ENCODE peak calls at places on chromosomes 13 and 19, in four cellular contexts. C is CD4-positive, alpha-beta T cell; W is colonic mucosa; U is CD4-positive, alpha-beta memory T cell. N is an unnamed sample. For H3K9me3, the result is how much of the 10 kb centered on the place peaks cover.

GRCh38 chr13:98972627-98973026 is 5.2 kb downstream of the DOCK9 start:
- DNase-seq in W (no peak), U (no peak), C (no peak), N (no peak)

GRCh38 chr19:51325161-51325979 is 13.9 kb downstream of the IGLON5 start:
- DNase-seq in U (no peak), W (no peak), C (no peak), N (no peak)

GRCh38 chr13:113245858-113246791 is 36.7 kb downstream of the CUL4A start:
- DNase-seq in U (no peak), C (no peak), W (no peak), N (no peak)

GRCh38 chr19:49430678-49431329 is 5.6 kb downstream of the GFY start:
- DNase-seq in W (no peak), U (no peak), C (no peak), N (no peak)

GRCh38 chr13:80217614-80218456 is 123.1 kb downstream of the SPRY2 start:
- DNase-seq in U (no peak), C (no peak), W (no peak), N (no peak)

GRCh38 chr19:18156841-18157464 is 4.0 kb downstream of the PIK3R2 start:
- DNase-seq in U (no peak), C (no peak), W (peak), N (no peak)

GRCh38 chr19:1566392-1567115 is 1.6 kb downstream of the MEX3D start:
- DNase-seq in C (no peak), U (no peak), W (peak), N (no peak)

GRCh38 chr13:33100876-33101275 is 84.7 kb downstream of the KL start:
- DNase-seq in U (no peak), C (no peak), W (no peak), N (no peak)

GRCh38 chr19:33458807-33459206 is 62.8 kb downstream of the PEPD start:
- DNase-seq in W (no peak), C (no peak), U (no peak), N (no peak)

GRCh38 chr19:7522923-7523667 is 671 bp downstream of the MCOLN1 start:
- DNase-seq in C (no peak), U (no peak), W (no peak), N (no peak)

GRCh38 chr19:13561461-13561860 is 55.2 kb upstream of the CACNA1A start:
- DNase-seq in W (no peak), U (no peak), C (no peak), N (no peak)

GRCh38 chr19:49422407-49423277 is 599 bp downstream of the PTH2 start:
- DNase-seq in C (no peak), U (peak), W (peak), N (peak)

GRCh38 chr13:40982772-40983171 is 36.3 kb downstream of the ELF1 start:
- DNase-seq in W (peak), C (peak), U (peak), N (no peak)

GRCh38 chr19:40177286-40178070 is 13.7 kb upstream of the MAP3K10 start:
- DNase-seq in U (no peak), C (no peak), W (no peak), N (no peak)

GRCh38 chr19:55638864-55639359 is 1.9 kb upstream of the ZNF580 start:
- DNase-seq in W (no peak), U (peak), C (peak), N (peak)

GRCh38 chr13:94701313-94702180 is 10.8 kb downstream of the SOX21 start:
- DNase-seq in U (no peak), C (no peak), W (no peak), N (no peak)

GRCh38 chr19:10848208-10848843 is at the start of gene C19orf38:
- DNase-seq in U (no peak), C (no peak), W (no peak), N (no peak)

GRCh38 chr19:45057444-45057843 is 18.6 kb downstream of the CLASRP start:
- DNase-seq in W (no peak), U (no peak), C (no peak), N (no peak)

GRCh38 chr13:97849305-97849704 is 104.2 kb upstream of the IPO5 start:
- DNase-seq in U (no peak), C (no peak), W (no peak), N (no peak)

GRCh38 chr19:48344892-48345291 is 18.8 kb downstream of the TMEM143 start:
- DNase-seq in C (no peak), U (no peak), W (no peak), N (no peak)

GRCh38 chr13:47457631-47458030 is 543.4 kb downstream of the SUCLA2 start:
- DNase-seq in U (no peak), W (no peak), C (no peak), N (no peak)

GRCh38 chr13:52156724-52157251 is 2.6 kb downstream of the NEK3 start:
- DNase-seq in W (no peak), C (no peak), U (no peak), N (no peak)

GRCh38 chr19:41735071-41735623 is 20.2 kb upstream of the CEACAM6 start:
- DNase-seq in C (no peak), W (no peak), U (no peak), N (no peak)

GRCh38 chr19:51742736-51743288 is 8.9 kb downstream of the FPR1 start:
- DNase-seq in W (no peak), C (no peak), U (no peak), N (no peak)

GRCh38 chr13:65913173-65913572 is 1317.0 kb downstream of the PCDH9 start:
- DNase-seq in C (no peak), U (no peak), W (no peak), N (no peak)

GRCh38 chr19:33193864-33194362 is at the start of gene LRP3:
- DNase-seq in W (peak), C (no peak), U (no peak), N (no peak)

GRCh38 chr13:107642841-107643240 is 572.5 kb downstream of the LIG4 start:
- DNase-seq in C (no peak), W (no peak), U (no peak), N (no peak)

GRCh38 chr13:111492341-111492945 is 172.0 kb downstream of the TEX29 start:
- DNase-seq in C (no peak), W (no peak), U (no peak), N (no peak)

GRCh38 chr19:47998800-47999199 is 4.4 kb downstream of the ELSPBP1 start:
- DNase-seq in U (no peak), C (no peak), W (no peak), N (no peak)

GRCh38 chr13:57552441-57552840 is 79.1 kb upstream of the PCDH17 start:
- DNase-seq in U (no peak), W (no peak), C (no peak), N (no peak)

GRCh38 chr19:39402417-39403297 is 4.0 kb upstream of the ZFP36 start:
- DNase-seq in U (peak), C (peak), W (peak), N (peak)

GRCh38 chr13:48292650-48293049 is 10.9 kb upstream of the RB1 start:
- DNase-seq in W (no peak), C (no peak), U (no peak), N (no peak)

GRCh38 chr19:33273881-33274662 is 28.3 kb downstream of the CEBPA start:
- DNase-seq in U (no peak), W (peak), C (no peak), N (no peak)

GRCh38 chr19:17627921-17628320 is 60.2 kb downstream of the UNC13A start:
- DNase-seq in W (no peak), U (no peak), C (no peak), N (no peak)

GRCh38 chr13:46389985-46390384 is 2.9 kb upstream of the RUBCNL start:
- DNase-seq in W (peak), U (peak), C (no peak), N (no peak)

GRCh38 chr19:39154626-39155100 is 29.1 kb downstream of the PAK4 start:
- DNase-seq in U (no peak), C (no peak), W (peak), N (no peak)

GRCh38 chr13:19685034-19685433 is 51.6 kb downstream of the MPHOSPH8 start:
- DNase-seq in W (peak), U (no peak), C (no peak), N (no peak)

GRCh38 chr13:107847406-107847805 is 367.9 kb downstream of the LIG4 start:
- DNase-seq in W (no peak), U (no peak), C (no peak), N (no peak)

GRCh38 chr19:37087110-37087509 is 8.9 kb downstream of the ZNF420 start:
- DNase-seq in W (no peak), U (no peak), C (no peak), N (no peak)
- H3K9me3 ChIP-seq in W (under half), U (under half), C (half or more), N (under half)

GRCh38 chr13:25807562-25807961 is 244.3 kb downstream of the SHISA2 start:
- DNase-seq in W (no peak), C (no peak), U (no peak), N (no peak)
- H3K9me3 ChIP-seq in W (under half), C (under half), U (under half), N (under half)

DNA sequence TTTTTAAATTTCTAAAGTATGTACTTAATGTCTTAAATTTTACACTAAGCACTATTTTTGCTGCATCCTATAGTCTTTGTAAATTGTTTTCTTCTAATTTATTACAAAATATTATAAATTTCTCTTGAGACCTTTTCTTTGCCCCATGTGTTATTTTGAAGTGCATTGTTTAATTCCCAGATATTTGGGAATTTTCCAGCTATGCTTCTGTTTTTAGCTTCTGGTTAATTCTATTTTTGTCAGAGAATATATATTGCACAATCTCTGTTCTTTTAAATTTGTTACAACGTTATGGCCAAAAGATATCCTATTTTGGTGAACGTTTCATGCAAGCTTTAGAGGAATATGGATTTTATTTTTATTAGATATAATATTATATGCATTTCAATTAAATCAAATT is 917.4 kb upstream of the MIR17HG start:
- DNase-seq in W (no peak), U (no peak), C (no peak), N (no peak)
- H3K9me3 ChIP-seq in W (under half), U (under half), C (under half), N (under half)

DNA sequence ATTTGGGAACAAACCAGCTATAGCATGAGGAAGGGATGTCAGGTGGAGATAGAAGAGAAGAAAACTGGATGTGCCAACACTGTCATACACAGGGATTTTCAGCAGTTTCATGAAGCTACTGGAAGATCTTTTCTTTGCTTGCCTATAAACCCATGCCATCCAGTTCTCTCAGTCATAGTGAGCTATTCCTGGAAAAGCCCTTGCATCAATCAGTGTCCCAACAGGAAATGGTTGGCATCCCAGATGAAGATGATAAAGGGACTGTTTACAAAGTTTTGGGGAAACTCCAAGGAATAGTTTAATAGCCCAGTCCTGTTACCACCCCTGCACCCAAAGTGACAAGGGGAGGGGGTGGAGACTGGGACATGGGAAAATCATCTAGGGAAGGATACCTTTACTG is 58.5 kb upstream of the ARGLU1 start:
- DNase-seq in C (no peak), W (no peak), U (no peak), N (no peak)
- H3K9me3 ChIP-seq in C (under half), W (under half), U (under half), N (under half)

GRCh38 chr19:14718522-14719113 is 28.8 kb downstream of the ZNF333 start:
- DNase-seq in W (no peak), C (no peak), U (no peak), N (no peak)

GRCh38 chr19:14719162-14719561 is 29.3 kb downstream of the ZNF333 start:
- DNase-seq in W (no peak), U (no peak), C (no peak), N (no peak)

GRCh38 chr19:14715841-14716240 is 26.0 kb downstream of the ZNF333 start:
- DNase-seq in W (no peak), C (no peak), U (no peak), N (no peak)
- H3K9me3 ChIP-seq in W (under half), C (half or more), U (under half), N (under half)